ENCODE peak calls at places on chromosomes 4 and X, in four cellular contexts. C is heart left ventricle, P is spleen, N is NT2/D1. K is an unnamed sample.

GRCh38 chr4:156581693-156582092 is 389.9 kb downstream of the PDGFC start:
- DNase-seq in C (no peak), P (no peak), N (no peak), K (no peak)

GRCh38 chr4:184506527-184507121 is 32.3 kb upstream of the IRF2 start:
- DNase-seq in C (no peak), P (peak; percentile 89), N (no peak), K (no peak)

GRCh38 chr4:6019316-6020263 is 1.4 kb upstream of the C4orf50 start:
- DNase-seq in C (no peak), P (no peak), N (peak; percentile 82), K (peak; percentile 74)

GRCh38 chrX:78625292-78625909 is 33.7 kb downstream of the RTL3 start:
- DNase-seq in C (no peak), P (no peak), N (no peak), K (no peak)

GRCh38 chr4:132384709-132385108 is 764.4 kb upstream of the PCDH10 start:
- DNase-seq in C (no peak), P (no peak), N (no peak), K (no peak)

GRCh38 chr4:27090406-27090805 is 229.8 kb downstream of the STIM2 start:
- DNase-seq in C (no peak), P (no peak), N (no peak), K (no peak)

GRCh38 chrX:112163916-112164315 is 81.3 kb upstream of the TRPC5 start:
- DNase-seq in C (no peak), P (no peak), N (no peak), K (no peak)

GRCh38 chr4:76147454-76148141 is 599 bp downstream of the NUP54 start:
- DNase-seq in C (peak; percentile 42), P (no peak), N (peak; percentile 70), K (peak; percentile 62)

GRCh38 chr4:39259571-39260330 is 77.4 kb downstream of the WDR19 start:
- DNase-seq in C (no peak), P (no peak), N (no peak), K (no peak)

GRCh38 chrX:20665441-20665840 is 398.7 kb upstream of the RPS6KA3 start:
- DNase-seq in C (no peak), P (no peak), N (no peak), K (no peak)

GRCh38 chr4:155900402-155900801 is 3.1 kb upstream of the TDO2 start:
- DNase-seq in C (no peak), P (no peak), N (peak; percentile 3), K (no peak)

GRCh38 chr4:75637827-75638226 is 7.5 kb upstream of the CDKL2 start:
- DNase-seq in C (no peak), P (no peak), N (no peak), K (no peak)

GRCh38 chrX:39043838-39044550 is 242.7 kb downstream of the MID1IP1 start:
- DNase-seq in C (no peak), P (no peak), N (no peak), K (no peak)

GRCh38 chr4:137611998-137612700 is 79.9 kb upstream of the PCDH18 start:
- DNase-seq in C (no peak), P (no peak), N (no peak), K (no peak)

GRCh38 chrX:10665681-10666080 is 45.3 kb upstream of the MID1 start:
- DNase-seq in C (no peak), P (no peak), N (no peak), K (no peak)

GRCh38 chr4:48904541-48905142 is 1.9 kb downstream of the OCIAD2 start:
- DNase-seq in C (no peak), P (no peak), N (no peak), K (no peak)

GRCh38 chr4:121953860-121954259 is 2.0 kb upstream of the TRPC3 start:
- DNase-seq in C (no peak), P (no peak), N (no peak), K (no peak)

GRCh38 chrX:118823263-118824172 is at the start of gene ZCCHC12:
- DNase-seq in C (peak; percentile 20), P (peak; percentile 80), N (peak; percentile 84), K (peak; percentile 73)

GRCh38 chrX:11381464-11381863 is 88.3 kb downstream of the AMELX start:
- DNase-seq in C (peak; percentile 22), P (no peak), N (peak; percentile 42), K (peak; percentile 52)

GRCh38 chr4:40228497-40229365 is 31.9 kb downstream of the RHOH start:
- DNase-seq in C (no peak), P (no peak), N (no peak), K (no peak)

GRCh38 chr4:26786916-26787315 is 73.7 kb upstream of the STIM2 start:
- DNase-seq in C (no peak), P (no peak), N (no peak), K (no peak)

GRCh38 chr4:2510351-2511259 is 25.8 kb upstream of the FAM193A start:
- DNase-seq in C (no peak), P (no peak), N (no peak), K (peak; percentile 32)

GRCh38 chrX:113370001-113370400 is 529.4 kb upstream of the AMOT start:
- DNase-seq in C (no peak), P (peak; percentile 38), N (no peak), K (no peak)

GRCh38 chr4:88054909-88055308 is 47.5 kb downstream of the PKD2 start:
- DNase-seq in C (no peak), P (no peak), N (peak; percentile 13), K (no peak)

GRCh38 chr4:1465173-1466033 is 59.2 kb upstream of the NKX1-1 start:
- DNase-seq in C (no peak), P (peak; percentile 59), N (no peak), K (no peak)

GRCh38 chrX:130020661-130021324 is 38.4 kb downstream of the BCORL1 start:
- DNase-seq in C (no peak), P (peak; percentile 50), N (no peak), K (no peak)

GRCh38 chr4:112515278-112516075 is 503 bp downstream of the NEUROG2 start:
- DNase-seq in C (peak; percentile 21), P (no peak), N (no peak), K (peak; percentile 32)

GRCh38 chr4:37803348-37803973 is 23.0 kb upstream of the PGM2 start:
- DNase-seq in C (no peak), P (no peak), N (no peak), K (no peak)

GRCh38 chrX:133637765-133638164 is 222.5 kb upstream of the GPC4 start:
- DNase-seq in C (no peak), P (no peak), N (no peak), K (no peak)

GRCh38 chrX:133638285-133638684 is 223.0 kb upstream of the GPC4 start:
- DNase-seq in C (no peak), P (no peak), N (no peak), K (no peak)

GRCh38 chrX:133634416-133634815 is 219.1 kb upstream of the GPC4 start:
- DNase-seq in C (no peak), P (no peak), N (no peak), K (no peak)

GRCh38 chrX:133640161-133641015 is 225.1 kb upstream of the GPC4 start:
- DNase-seq in C (no peak), P (no peak), N (no peak), K (no peak)

DNA sequence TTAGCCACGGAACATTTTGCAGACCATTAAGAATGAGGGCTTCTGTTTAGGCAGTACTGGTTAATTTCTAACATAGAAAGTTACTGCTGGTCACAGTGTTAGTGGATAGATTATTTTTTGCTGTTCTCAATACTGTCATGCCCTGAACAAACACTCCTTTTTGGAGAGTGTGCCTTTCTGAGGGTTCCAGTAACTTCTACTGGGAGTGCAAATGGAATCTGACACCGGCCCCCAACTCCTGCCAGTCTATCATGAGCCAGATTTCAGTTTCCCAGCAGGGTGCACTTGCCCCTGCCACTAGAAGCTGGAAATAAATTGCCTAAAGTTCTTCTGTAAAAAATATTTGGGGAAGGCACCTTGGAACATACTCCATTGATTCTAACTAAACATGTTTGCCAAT is 224.4 kb upstream of the GPC4 start:
- DNase-seq in C (no peak), P (no peak), N (no peak), K (no peak)
- H3K27me3 ChIP-seq in C (no peaks in the 10 kb centered on the region), P (no peaks in the 10 kb centered on the region), N (no peaks in the 10 kb centered on the region), K (no peaks in the 10 kb centered on the region)

GRCh38 chr4:153788064-153788418 is 842 bp downstream of the SFRP2 start:
- DNase-seq in C (no peak), P (no peak), N (no peak), K (no peak)
- H3K27me3 ChIP-seq in C (peaks cover 52% of the 10 kb centered on the region), P (peaks cover 53% of the 10 kb centered on the region), N (peaks cover 13% of the 10 kb centered on the region), K (peaks cover 49% of the 10 kb centered on the region)

GRCh38 chr4:7964890-7965662 is 25.4 kb upstream of the AFAP1 start:
- DNase-seq in C (peak; percentile 68), P (no peak), N (no peak), K (peak; percentile 30)

GRCh38 chr4:7964459-7964858 is 24.8 kb upstream of the AFAP1 start:
- DNase-seq in C (no peak), P (no peak), N (no peak), K (no peak)

GRCh38 chr4:7960790-7961655 is 21.4 kb upstream of the AFAP1 start:
- DNase-seq in C (no peak), P (no peak), N (no peak), K (no peak)

GRCh38 chr4:7962609-7963508 is 23.2 kb upstream of the AFAP1 start:
- DNase-seq in C (no peak), P (no peak), N (no peak), K (no peak)

GRCh38 chr4:7963691-7964090 is 24.0 kb upstream of the AFAP1 start:
- DNase-seq in C (no peak), P (no peak), N (no peak), K (no peak)
- H3K27me3 ChIP-seq in C (no peaks in the 10 kb centered on the region), P (no peaks in the 10 kb centered on the region), N (no peaks in the 10 kb centered on the region), K (no peaks in the 10 kb centered on the region)

DNA sequence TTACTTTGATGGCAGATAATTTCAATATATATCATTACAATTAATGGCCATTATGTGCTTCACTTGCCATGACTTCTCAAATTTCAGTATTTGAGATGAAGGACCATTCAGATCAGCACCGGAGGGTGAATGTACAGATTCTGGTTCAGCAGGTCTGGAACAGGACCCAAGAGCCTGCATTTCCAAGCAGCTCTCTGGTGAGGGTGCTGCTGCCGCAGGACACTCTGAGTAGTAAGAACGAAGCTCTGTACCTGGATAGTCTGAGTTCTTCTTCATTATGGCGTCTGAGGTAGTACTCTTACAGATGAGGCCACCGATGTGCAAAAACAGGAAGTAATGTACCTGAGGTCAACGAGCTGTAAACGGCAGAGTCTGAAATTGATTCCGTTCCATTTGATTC is 228.2 kb downstream of the FBXW7 start:
- DNase-seq in C (no peak), P (no peak), N (no peak), K (no peak)
- H3K27me3 ChIP-seq in C (no peaks in the 10 kb centered on the region), P (no peaks in the 10 kb centered on the region), N (no peaks in the 10 kb centered on the region), K (no peaks in the 10 kb centered on the region)

DNA sequence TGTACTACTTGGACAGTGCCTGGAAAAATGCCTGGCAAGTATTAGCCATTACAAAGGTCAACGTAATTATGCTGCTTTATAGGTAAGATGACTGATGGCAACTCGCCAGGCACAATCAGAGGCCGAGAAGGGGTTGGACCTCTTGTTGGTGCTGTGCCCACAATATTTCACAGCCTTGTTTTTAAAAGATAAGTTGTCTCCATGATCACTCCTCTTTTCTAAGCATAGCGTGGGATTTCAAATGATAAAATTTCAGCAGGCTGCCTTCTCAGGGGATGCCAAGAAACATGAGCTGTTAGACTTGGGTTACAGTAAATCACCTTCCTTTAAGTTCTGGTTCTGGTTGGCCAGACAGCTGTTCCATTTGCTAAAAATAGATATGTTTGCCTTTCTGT is 26.9 kb downstream of the HOPX start:
- DNase-seq in C (no peak), P (no peak), N (no peak), K (peak; percentile 37)
- H3K27me3 ChIP-seq in C (peaks cover 4% of the 10 kb centered on the region), P (peaks cover 9% of the 10 kb centered on the region), N (peaks cover 57% of the 10 kb centered on the region), K (no peaks in the 10 kb centered on the region)